ENCODE peak calls at places on chromosomes 13 and 19, in four cellular contexts. One of them, this sample, is unnamed.

GRCh38 chr13:109954441-109954840 is 168.1 kb upstream of the IRS2 start:
- DNase-seq in neural progenitor cell: no peak
- DNase-seq in mesendoderm: no peak
- DNase-seq in GM23248: no peak
- DNase-seq in this sample: no peak

GRCh38 chr19:14497347-14497921 is 1.5 kb upstream of the GIPC1 start:
- DNase-seq in neural progenitor cell: no peak
- DNase-seq in mesendoderm: no peak
- DNase-seq in GM23248: peak; percentile 53
- DNase-seq in this sample: no peak

GRCh38 chr19:45584332-45585157 is at the start of gene OPA3:
- DNase-seq in neural progenitor cell: peak; percentile 100
- DNase-seq in mesendoderm: peak; percentile 100
- DNase-seq in GM23248: peak; percentile 100
- DNase-seq in this sample: peak; percentile 100

GRCh38 chr19:42422576-42423461 is 4.4 kb downstream of the LIPE start:
- DNase-seq in neural progenitor cell: no peak
- DNase-seq in mesendoderm: peak; percentile 42
- DNase-seq in GM23248: no peak
- DNase-seq in this sample: no peak

GRCh38 chr19:33883869-33884519 is 87.3 kb downstream of the KCTD15 start:
- DNase-seq in neural progenitor cell: peak; percentile 21
- DNase-seq in mesendoderm: peak; percentile 86
- DNase-seq in GM23248: no peak
- DNase-seq in this sample: no peak

GRCh38 chr13:111005364-111005763 is 90.5 kb upstream of the ANKRD10 start:
- DNase-seq in neural progenitor cell: no peak
- DNase-seq in mesendoderm: peak; percentile 50
- DNase-seq in GM23248: peak; percentile 85
- DNase-seq in this sample: peak; percentile 16

GRCh38 chr13:20960663-20961309 is 58.2 kb upstream of the XPO4 start:
- DNase-seq in neural progenitor cell: no peak
- DNase-seq in mesendoderm: no peak
- DNase-seq in GM23248: no peak
- DNase-seq in this sample: no peak

GRCh38 chr19:9296336-9296735 is 13.3 kb downstream of the ZNF699 start:
- DNase-seq in neural progenitor cell: no peak
- DNase-seq in mesendoderm: peak; percentile 70
- DNase-seq in GM23248: no peak
- DNase-seq in this sample: peak; percentile 26

GRCh38 chr13:112055417-112056206 is 11.3 kb upstream of the SOX1 start:
- DNase-seq in neural progenitor cell: peak; percentile 52
- DNase-seq in mesendoderm: no peak
- DNase-seq in GM23248: no peak
- DNase-seq in this sample: no peak

GRCh38 chr13:109787135-109787954 is 962 bp upstream of the IRS2 start:
- DNase-seq in neural progenitor cell: peak; percentile 84
- DNase-seq in mesendoderm: peak; percentile 78
- DNase-seq in GM23248: peak; percentile 72
- DNase-seq in this sample: no peak

GRCh38 chr13:74966814-74967213 is 515.2 kb downstream of the TBC1D4 start:
- DNase-seq in neural progenitor cell: peak; percentile 41
- DNase-seq in mesendoderm: peak; percentile 47
- DNase-seq in GM23248: peak; percentile 4
- DNase-seq in this sample: peak; percentile 28

GRCh38 chr19:44718441-44719261 is 19.7 kb downstream of the CEACAM16 start:
- DNase-seq in neural progenitor cell: peak; percentile 55
- DNase-seq in mesendoderm: peak; percentile 97
- DNase-seq in GM23248: no peak
- DNase-seq in this sample: peak; percentile 73

GRCh38 chr19:46789371-46789770 is 977 bp upstream of the SLC1A5 start:
- DNase-seq in neural progenitor cell: no peak
- DNase-seq in mesendoderm: no peak
- DNase-seq in GM23248: no peak
- DNase-seq in this sample: no peak

GRCh38 chr13:87675851-87676250 is 4.7 kb downstream of the SLITRK5 start:
- DNase-seq in neural progenitor cell: no peak
- DNase-seq in mesendoderm: no peak
- DNase-seq in GM23248: no peak
- DNase-seq in this sample: no peak

GRCh38 chr13:21478881-21479808 is 20.0 kb upstream of the ZDHHC20 start:
- DNase-seq in neural progenitor cell: peak; percentile 80
- DNase-seq in mesendoderm: peak; percentile 80
- DNase-seq in GM23248: peak; percentile 77
- DNase-seq in this sample: peak; percentile 87

GRCh38 chr13:51833980-51834379 is 11.0 kb downstream of the TMEM272 start:
- DNase-seq in neural progenitor cell: no peak
- DNase-seq in mesendoderm: no peak
- DNase-seq in GM23248: no peak
- DNase-seq in this sample: no peak

GRCh38 chr13:34816543-34816942 is 125.5 kb upstream of the NBEA start:
- DNase-seq in neural progenitor cell: no peak
- DNase-seq in mesendoderm: no peak
- DNase-seq in GM23248: peak; percentile 21
- DNase-seq in this sample: peak; percentile 1

GRCh38 chr13:103539265-103539664 is 473.0 kb upstream of the SLC10A2 start:
- DNase-seq in neural progenitor cell: peak; percentile 78
- DNase-seq in mesendoderm: peak; percentile 84
- DNase-seq in GM23248: no peak
- DNase-seq in this sample: no peak

GRCh38 chr13:33454844-33455256 is 169.3 kb upstream of the STARD13 start:
- DNase-seq in neural progenitor cell: no peak
- DNase-seq in mesendoderm: no peak
- DNase-seq in GM23248: peak; percentile 79
- DNase-seq in this sample: peak; percentile 83

GRCh38 chr19:8481191-8481590 is 21.2 kb downstream of the PRAM1 start:
- DNase-seq in neural progenitor cell: no peak
- DNase-seq in mesendoderm: no peak
- DNase-seq in GM23248: no peak
- DNase-seq in this sample: no peak

GRCh38 chr13:113120300-113121182 is 2.1 kb upstream of the F10 start:
- DNase-seq in neural progenitor cell: no peak
- DNase-seq in mesendoderm: no peak
- DNase-seq in GM23248: no peak
- DNase-seq in this sample: no peak

GRCh38 chr13:49669735-49670309 is 21.5 kb downstream of the EBPL start:
- DNase-seq in neural progenitor cell: peak; percentile 77
- DNase-seq in mesendoderm: peak; percentile 85
- DNase-seq in GM23248: peak; percentile 81
- DNase-seq in this sample: peak; percentile 86

GRCh38 chr19:29660835-29661234 is 4.4 kb upstream of the PLEKHF1 start:
- DNase-seq in neural progenitor cell: no peak
- DNase-seq in mesendoderm: no peak
- DNase-seq in GM23248: peak; percentile 25
- DNase-seq in this sample: no peak
- H3K4me2 ChIP-seq in neural progenitor cell: no peak overlapping the region
- H3K4me2 ChIP-seq in mesendoderm: no peak overlapping the region
- H3K4me2 ChIP-seq in GM23248: no peak overlapping the region
- H3K4me2 ChIP-seq in this sample: no peak overlapping the region

GRCh38 chr13:32200741-32201140 is 114.4 kb downstream of the ZAR1L start:
- DNase-seq in neural progenitor cell: no peak
- DNase-seq in mesendoderm: no peak
- DNase-seq in GM23248: no peak
- DNase-seq in this sample: no peak
- H3K27ac ChIP-seq in neural progenitor cell: no peak overlapping the region
- H3K27ac ChIP-seq in mesendoderm: no peak overlapping the region
- H3K27ac ChIP-seq in GM23248: no peak overlapping the region
- H3K27ac ChIP-seq in this sample: no peak overlapping the region

GRCh38 chr19:55666343-55667005 is 8.6 kb upstream of the EPN1 start:
- DNase-seq in neural progenitor cell: no peak
- DNase-seq in mesendoderm: no peak
- DNase-seq in GM23248: no peak
- DNase-seq in this sample: no peak

GRCh38 chr19:55668603-55669348 is 6.2 kb upstream of the EPN1 start:
- DNase-seq in neural progenitor cell: no peak
- DNase-seq in mesendoderm: no peak
- DNase-seq in GM23248: no peak
- DNase-seq in this sample: no peak

GRCh38 chr19:55667958-55668357 is 7.1 kb upstream of the EPN1 start:
- DNase-seq in neural progenitor cell: no peak
- DNase-seq in mesendoderm: no peak
- DNase-seq in GM23248: no peak
- DNase-seq in this sample: no peak

GRCh38 chr19:55667511-55667910 is 7.5 kb upstream of the EPN1 start:
- DNase-seq in neural progenitor cell: no peak
- DNase-seq in mesendoderm: no peak
- DNase-seq in GM23248: no peak
- DNase-seq in this sample: no peak

DNA sequence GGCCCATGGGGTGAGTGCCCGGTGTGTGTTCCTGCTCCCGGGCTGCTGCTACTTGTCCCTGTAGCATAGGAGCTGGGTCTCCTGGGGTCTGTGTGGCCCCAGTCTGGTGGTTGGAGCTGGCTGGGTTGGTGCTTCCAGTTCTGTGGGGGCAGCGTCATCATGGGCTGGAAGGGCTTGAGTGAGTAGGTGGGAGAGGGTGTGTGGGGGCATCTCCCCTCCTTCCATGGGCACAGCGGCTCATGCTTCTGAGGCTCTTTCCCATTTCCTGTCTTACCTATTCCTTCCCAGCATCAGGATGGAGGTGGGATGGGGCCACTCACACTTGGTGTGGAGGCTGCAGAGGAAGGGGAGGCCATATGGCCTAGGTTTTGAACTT is 8.0 kb upstream of the EPN1 start:
- DNase-seq in neural progenitor cell: no peak
- DNase-seq in mesendoderm: no peak
- DNase-seq in GM23248: no peak
- DNase-seq in this sample: no peak
- H3K4me2 ChIP-seq in neural progenitor cell: no peak overlapping the region
- H3K4me2 ChIP-seq in mesendoderm: no peak overlapping the region
- H3K4me2 ChIP-seq in GM23248: no peak overlapping the region
- H3K4me2 ChIP-seq in this sample: no peak overlapping the region

GRCh38 chr13:40333238-40333637 is 333.2 kb downstream of the FOXO1 start:
- DNase-seq in neural progenitor cell: no peak
- DNase-seq in mesendoderm: no peak
- DNase-seq in GM23248: no peak
- DNase-seq in this sample: no peak
- H3K27ac ChIP-seq in neural progenitor cell: no peak overlapping the region
- H3K27ac ChIP-seq in mesendoderm: no peak overlapping the region
- H3K27ac ChIP-seq in GM23248: no peak overlapping the region
- H3K27ac ChIP-seq in this sample: no peak overlapping the region

GRCh38 chr13:24127116-24127631 is 33.3 kb upstream of the SPATA13 start:
- DNase-seq in neural progenitor cell: no peak
- DNase-seq in mesendoderm: no peak
- DNase-seq in GM23248: peak; percentile 43
- DNase-seq in this sample: peak; percentile 31
- H3K4me2 ChIP-seq in neural progenitor cell: no peak overlapping the region
- H3K4me2 ChIP-seq in mesendoderm: no peak overlapping the region
- H3K4me2 ChIP-seq in GM23248: no peak overlapping the region
- H3K4me2 ChIP-seq in this sample: no peak overlapping the region

DNA sequence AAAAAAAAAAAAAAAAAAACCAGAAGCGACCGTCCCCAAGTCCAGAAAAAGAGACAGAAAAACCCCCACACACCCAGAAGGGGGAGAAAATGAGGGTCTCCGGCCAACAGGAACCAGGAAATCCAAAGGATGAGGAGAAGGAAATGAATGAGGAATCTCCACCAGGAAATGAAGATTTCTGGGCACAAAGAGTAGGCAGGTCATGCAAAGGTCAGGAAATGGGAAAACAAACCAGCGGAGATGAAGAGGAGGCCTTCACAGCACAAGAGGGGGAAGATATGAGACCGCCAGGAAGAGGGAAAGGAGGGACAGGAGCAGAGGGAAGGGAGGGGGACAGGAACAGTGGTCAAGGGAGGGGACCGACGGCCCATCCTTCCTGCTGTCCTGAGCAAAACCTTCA is 5.8 kb downstream of the TEAD2 start:
- DNase-seq in neural progenitor cell: no peak
- DNase-seq in mesendoderm: no peak
- DNase-seq in GM23248: no peak
- DNase-seq in this sample: no peak
- H3K27ac ChIP-seq in neural progenitor cell: no peak overlapping the region
- H3K27ac ChIP-seq in mesendoderm: no peak overlapping the region
- H3K27ac ChIP-seq in GM23248: no peak overlapping the region
- H3K27ac ChIP-seq in this sample: no peak overlapping the region

DNA sequence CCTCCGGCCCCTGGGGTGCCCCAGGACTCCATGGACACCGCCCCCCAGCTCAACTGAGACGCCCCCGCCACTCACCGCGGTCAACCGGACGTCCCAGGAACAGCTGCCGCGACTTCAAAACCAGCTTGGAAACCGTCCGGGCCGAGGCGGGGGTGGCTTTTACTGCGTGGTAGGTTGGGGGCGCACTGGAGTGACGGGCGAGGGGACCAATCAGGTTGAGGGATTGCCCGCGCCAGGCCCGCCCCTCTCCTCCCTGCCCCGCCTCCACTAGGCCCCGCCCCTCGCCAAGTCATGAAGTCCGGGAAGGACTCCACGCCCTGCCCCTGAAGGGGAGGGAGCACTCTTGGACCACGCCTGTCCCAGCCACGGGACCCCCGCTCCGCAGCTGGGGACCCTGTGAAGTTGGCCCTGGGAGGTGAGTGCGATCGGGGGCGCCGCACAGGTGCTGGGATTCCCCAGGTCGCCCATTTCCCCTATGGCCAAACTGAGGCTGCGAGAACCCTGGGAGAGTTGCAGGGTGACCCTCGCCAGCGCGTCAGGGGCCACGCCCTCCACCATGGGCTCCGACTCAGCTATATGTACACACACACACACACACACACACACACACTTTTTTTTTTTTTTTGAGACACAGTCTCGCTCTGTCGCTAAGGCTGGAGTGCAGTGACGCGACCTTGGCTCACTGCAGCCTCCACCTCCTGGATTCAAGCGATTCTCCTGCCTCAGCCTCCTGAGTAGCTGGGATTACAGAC is at the start of gene PLIN3:
- DNase-seq in neural progenitor cell: peak; percentile 95
- DNase-seq in mesendoderm: peak; percentile 95
- DNase-seq in GM23248: peak; percentile 96
- DNase-seq in this sample: peak; percentile 95
- H3K4me2 ChIP-seq in neural progenitor cell: peak within 1 kb of the TSS; percentile 85
- H3K4me2 ChIP-seq in mesendoderm: peak within 1 kb of the TSS; percentile 92
- H3K4me2 ChIP-seq in GM23248: peak within 1 kb of the TSS; percentile 87
- H3K4me2 ChIP-seq in this sample: peak within 1 kb of the TSS; percentile 76

GRCh38 chr19:53503126-53503525 is 34.8 kb upstream of the ZNF331 start:
- DNase-seq in neural progenitor cell: no peak
- DNase-seq in mesendoderm: peak; percentile 42
- DNase-seq in GM23248: no peak
- DNase-seq in this sample: no peak
- H3K27ac ChIP-seq in neural progenitor cell: no peak overlapping the region
- H3K27ac ChIP-seq in mesendoderm: no peak overlapping the region
- H3K27ac ChIP-seq in GM23248: no peak overlapping the region
- H3K27ac ChIP-seq in this sample: no peak overlapping the region